ENCODE peak calls at places on chromosomes 11 and 22, in four cellular contexts. Z is endothelial cell of umbilical vein, I is A549, V is testis. G is an unnamed sample.

GRCh38 chr11:73393479-73394415 is 17.5 kb downstream of the RELT start:
- DNase-seq in Z (peak), I (peak), V (peak), G (peak)

GRCh38 chr11:8928981-8929615 is 3.6 kb downstream of the C11orf16 start:
- DNase-seq in Z (no peak), I (no peak), V (no peak), G (no peak)

GRCh38 chr22:23539135-23539838 is 40.8 kb downstream of the IGLL1 start:
- DNase-seq in Z (peak), I (peak), V (peak), G (peak)

GRCh38 chr11:119933164-119933563 is 204.2 kb upstream of the NECTIN1 start:
- DNase-seq in Z (no peak), I (no peak), V (no peak), G (no peak)

GRCh38 chr11:73245461-73245860 is 26.7 kb upstream of the P2RY6 start:
- DNase-seq in Z (no peak), I (no peak), V (no peak), G (no peak)

GRCh38 chr11:10908215-10908990 is 50.5 kb upstream of the ZBED5 start:
- DNase-seq in Z (no peak), I (peak), V (peak), G (no peak)

GRCh38 chr11:2801711-2802388 is 83.7 kb downstream of the CDKN1C start:
- DNase-seq in Z (no peak), I (no peak), V (peak), G (no peak)

GRCh38 chr11:20013346-20014066 is 146.8 kb downstream of the DBX1 start:
- DNase-seq in Z (peak), I (no peak), V (no peak), G (no peak)

GRCh38 chr22:41480397-41480735 is 11.4 kb downstream of the ACO2 start:
- DNase-seq in Z (no peak), I (no peak), V (no peak), G (no peak)

GRCh38 chr11:76706667-76707066 is 36.1 kb upstream of the LRRC32 start:
- DNase-seq in Z (no peak), I (no peak), V (no peak), G (no peak)

GRCh38 chr11:2027710-2028109 is 30.1 kb upstream of the H19 start:
- DNase-seq in Z (no peak), I (no peak), V (no peak), G (no peak)

GRCh38 chr11:80466570-80466969 is 1025.7 kb upstream of the TENM4 start:
- DNase-seq in Z (no peak), I (no peak), V (no peak), G (no peak)

GRCh38 chr11:109033627-109034340 is 368.9 kb downstream of the DDX10 start:
- DNase-seq in Z (peak), I (no peak), V (no peak), G (no peak)

GRCh38 chr11:83047515-83048225 is 24.0 kb downstream of the RAB30 start:
- DNase-seq in Z (peak), I (no peak), V (no peak), G (no peak)

GRCh38 chr22:41417622-41418390 is 28.8 kb downstream of the TOB2 start:
- DNase-seq in Z (peak), I (peak), V (peak), G (no peak)

GRCh38 chr11:1668911-1669473 is 28.0 kb upstream of the KRTAP5-6 start:
- DNase-seq in Z (no peak), I (no peak), V (peak), G (no peak)

GRCh38 chr22:50170453-50171318 is at the start of gene PANX2:
- DNase-seq in Z (no peak), I (no peak), V (no peak), G (peak)

GRCh38 chr11:6405039-6405667 is 13.7 kb downstream of the APBB1 start:
- DNase-seq in Z (no peak), I (no peak), V (no peak), G (no peak)

GRCh38 chr22:38196791-38197429 is 4.9 kb upstream of the MAFF start:
- DNase-seq in Z (no peak), I (no peak), V (no peak), G (no peak)

GRCh38 chr11:68215087-68215445 is 2.0 kb upstream of the KMT5B start:
- DNase-seq in Z (no peak), I (no peak), V (no peak), G (no peak)

GRCh38 chr11:83784419-83784818 is 498.3 kb upstream of the CCDC90B start:
- DNase-seq in Z (no peak), I (no peak), V (no peak), G (no peak)

GRCh38 chr11:62444271-62444833 is 25.5 kb downstream of the SCGB1A1 start:
- DNase-seq in Z (peak), I (no peak), V (peak), G (peak)

GRCh38 chr11:122167100-122167499 is 51.1 kb upstream of the BLID start:
- DNase-seq in Z (peak), I (no peak), V (no peak), G (no peak)

GRCh38 chr11:103055174-103055890 is 36.6 kb downstream of the DCUN1D5 start:
- DNase-seq in Z (peak), I (peak), V (no peak), G (peak)

GRCh38 chr22:44037519-44038370 is 13.6 kb downstream of the PARVB start:
- DNase-seq in Z (peak), I (peak), V (peak), G (no peak)

GRCh38 chr11:46039990-46040389 is 81.3 kb downstream of the PHF21A start:
- DNase-seq in Z (no peak), I (no peak), V (no peak), G (no peak)

GRCh38 chr11:87473174-87473573 is 435.4 kb downstream of the TMEM135 start:
- DNase-seq in Z (no peak), I (no peak), V (no peak), G (no peak)

GRCh38 chr11:69371731-69372588 is 78.0 kb downstream of the MYEOV start:
- DNase-seq in Z (no peak), I (no peak), V (peak), G (no peak)

GRCh38 chr11:106391771-106392412 is 314.4 kb downstream of the AASDHPPT start:
- DNase-seq in Z (peak), I (no peak), V (no peak), G (no peak)

GRCh38 chr11:122229078-122229477 is 113.1 kb upstream of the BLID start:
- DNase-seq in Z (no peak), I (no peak), V (no peak), G (no peak)

GRCh38 chr22:22820076-22820475 is 67.5 kb upstream of the IGLL5 start:
- DNase-seq in Z (no peak), I (no peak), V (no peak), G (no peak)

GRCh38 chr11:96013459-96014213 is 89.7 kb upstream of the MTMR2 start:
- DNase-seq in Z (no peak), I (no peak), V (no peak), G (no peak)

GRCh38 chr11:96010683-96011082 is 86.8 kb upstream of the MTMR2 start:
- DNase-seq in Z (no peak), I (no peak), V (no peak), G (no peak)

GRCh38 chr11:96015911-96016565 is 92.1 kb upstream of the MTMR2 start:
- DNase-seq in Z (no peak), I (no peak), V (no peak), G (no peak)

GRCh38 chr11:96014234-96014633 is 90.3 kb upstream of the MTMR2 start:
- DNase-seq in Z (no peak), I (peak), V (no peak), G (no peak)

DNA sequence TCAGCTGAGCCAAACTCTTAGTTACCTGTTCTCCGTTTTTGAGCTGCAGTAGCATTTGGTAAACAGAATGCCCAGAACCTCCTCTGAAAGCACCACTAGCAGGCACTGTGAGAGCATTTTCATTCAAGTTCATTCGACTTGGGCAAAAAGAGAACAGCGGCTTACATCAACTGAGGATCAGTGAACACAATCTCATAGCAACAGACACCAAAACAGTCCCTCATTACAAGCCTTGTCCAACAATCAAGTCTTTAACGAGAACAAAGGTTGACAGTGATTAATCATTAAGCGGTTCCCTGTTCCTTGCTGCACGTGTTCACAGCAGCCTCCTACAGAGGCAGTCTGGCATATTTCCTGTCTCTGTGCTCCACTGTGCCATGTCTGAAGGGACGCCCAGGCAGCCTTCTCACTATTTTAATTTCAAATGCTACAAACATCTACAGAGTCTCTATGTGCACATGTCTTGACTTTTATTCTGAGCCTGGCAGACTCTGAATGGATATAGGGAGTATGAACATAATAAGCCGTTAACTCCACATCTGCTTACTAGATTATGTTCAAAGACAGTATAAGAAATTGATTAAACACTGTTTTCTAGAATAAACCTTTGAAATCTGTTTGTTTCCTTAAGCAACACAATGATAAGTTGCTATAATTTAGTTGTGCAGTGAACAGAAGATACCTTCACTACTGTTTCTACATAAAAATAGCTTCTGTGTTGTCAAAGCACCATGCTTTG is 88.3 kb upstream of the MTMR2 start:
- DNase-seq in Z (peak), I (peak), V (no peak), G (peak)
- TF ChIP-seq POLR2A in Z (no peak), I (no peak), V (no peak), G (no peak)

DNA sequence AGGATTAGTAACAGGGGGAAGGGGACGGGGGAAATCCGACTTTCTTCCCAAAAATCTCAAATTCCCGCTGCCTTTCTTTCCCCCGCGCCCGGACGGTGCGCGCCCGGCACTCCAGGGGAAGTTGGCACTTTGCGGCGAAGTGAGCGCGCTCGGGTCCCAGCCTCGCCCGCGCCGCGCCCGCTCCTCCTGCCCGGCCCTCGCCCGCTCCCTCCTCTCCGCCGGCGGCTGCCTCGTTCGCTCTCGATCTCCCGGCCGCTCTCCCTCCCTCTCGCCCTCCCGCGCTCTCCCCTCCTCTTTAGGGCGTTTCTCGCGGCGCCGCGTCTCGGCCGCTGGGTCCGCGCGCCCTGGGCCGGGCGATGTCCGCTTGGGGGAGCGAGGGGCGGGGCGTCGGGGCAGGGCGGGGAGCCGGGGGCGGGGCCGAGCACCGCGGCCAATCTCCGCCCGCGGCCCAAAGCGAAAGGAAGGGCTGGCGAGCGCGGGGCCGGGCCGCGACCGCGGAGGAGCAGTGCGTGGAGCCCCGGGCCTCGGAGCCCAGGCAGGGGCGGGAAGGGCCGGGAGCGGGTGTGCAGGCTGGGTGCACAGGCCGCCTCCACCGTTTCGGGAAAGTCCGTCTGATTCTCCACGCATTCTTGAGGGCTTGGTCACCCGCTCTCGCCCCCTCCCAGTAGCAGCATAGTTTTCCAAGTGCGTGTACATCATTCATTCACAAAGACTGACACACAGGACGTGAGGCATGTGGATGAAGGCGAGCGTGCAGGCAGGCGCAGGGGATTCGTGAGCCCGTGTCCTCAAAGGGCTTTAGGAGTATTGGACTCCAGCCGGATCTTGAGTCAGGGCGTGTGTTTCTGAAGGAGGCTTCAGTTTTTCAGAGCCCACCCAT is 65.1 kb downstream of the ETS1 start:
- DNase-seq in Z (peak), I (peak), V (peak), G (peak)
- TF ChIP-seq POLR2A in Z (peak), I (peak), V (peak), G (peak)

GRCh38 chr22:46991666-46992065 is 229.2 kb downstream of the TBC1D22A start:
- DNase-seq in Z (no peak), I (no peak), V (no peak), G (no peak)

GRCh38 chr22:46994265-46994664 is 231.8 kb downstream of the TBC1D22A start:
- DNase-seq in Z (no peak), I (no peak), V (no peak), G (no peak)

GRCh38 chr22:46994983-46995382 is 232.5 kb downstream of the TBC1D22A start:
- DNase-seq in Z (no peak), I (no peak), V (no peak), G (no peak)

GRCh38 chr22:46992121-46992731 is 229.8 kb downstream of the TBC1D22A start:
- DNase-seq in Z (no peak), I (no peak), V (no peak), G (no peak)

GRCh38 chr22:46993626-46994025 is 231.2 kb downstream of the TBC1D22A start:
- DNase-seq in Z (no peak), I (no peak), V (no peak), G (no peak)
- TF ChIP-seq POLR2A in Z (no peak), I (no peak), V (no peak), G (no peak)

GRCh38 chr11:77820565-77821348 is at the start of the genes AAMDC and RSF1:
- DNase-seq in Z (peak), I (peak), V (peak), G (peak)
- TF ChIP-seq POLR2A in Z (peak), I (peak), V (peak), G (peak)

GRCh38 chr11:65498727-65498976 is 193 bp upstream of the MALAT1 start:
- DNase-seq in Z (no peak), I (no peak), V (no peak), G (no peak)

GRCh38 chr11:65496304-65497140 is 2.3 kb upstream of the MALAT1 start:
- DNase-seq in Z (peak), I (no peak), V (no peak), G (peak)

GRCh38 chr11:65498042-65498726 is 661 bp upstream of the MALAT1 start:
- DNase-seq in Z (no peak), I (peak), V (peak), G (peak)

GRCh38 chr11:65498977-65499712 is at the start of gene MALAT1:
- DNase-seq in Z (peak), I (peak), V (peak), G (peak)

DNA sequence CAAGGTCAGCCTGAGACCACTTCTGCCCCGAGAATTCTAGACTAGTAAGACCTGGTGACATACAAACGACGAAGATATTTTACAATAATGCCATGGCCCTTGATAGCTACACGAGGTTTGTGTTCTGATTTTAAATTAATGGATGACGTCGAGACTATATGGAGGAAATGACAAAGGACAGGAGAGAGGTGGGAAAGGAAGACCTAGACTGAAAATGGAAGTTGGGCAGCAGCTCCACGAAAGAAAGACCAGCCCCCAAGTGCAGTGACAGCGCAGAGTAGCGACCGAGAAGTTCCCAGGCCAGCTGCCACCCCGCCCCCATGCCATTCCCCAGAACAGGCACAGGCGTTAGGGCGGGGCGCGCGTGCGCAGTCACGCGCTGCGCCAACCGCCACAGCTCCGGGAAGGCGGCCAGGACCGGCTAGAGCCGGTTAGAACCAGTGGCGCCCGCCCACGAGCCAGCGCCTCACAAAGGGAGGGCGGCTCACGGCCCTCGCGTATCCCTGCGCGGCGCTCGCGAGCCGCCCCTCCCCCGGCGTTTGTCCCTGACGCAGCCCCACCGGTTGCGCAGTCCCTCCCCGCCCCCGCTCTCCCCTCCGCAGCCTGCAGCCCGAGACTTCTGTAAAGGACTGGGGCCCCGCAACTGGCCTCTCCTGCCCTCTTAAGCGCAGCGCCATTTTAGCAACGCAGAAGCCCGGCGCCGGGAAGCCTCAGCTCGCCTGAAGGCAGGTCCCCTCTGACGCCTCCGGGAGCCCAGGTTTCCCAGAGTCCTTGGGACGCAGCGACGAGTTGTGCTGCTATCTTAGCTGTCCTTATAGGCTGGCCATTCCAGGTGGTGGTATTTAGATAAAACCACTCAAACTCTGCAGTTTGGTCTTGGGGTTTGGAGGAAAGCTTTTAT is 1.5 kb upstream of the MALAT1 start:
- DNase-seq in Z (peak), I (peak), V (peak), G (peak)
- TF ChIP-seq POLR2A in Z (peak), I (peak), V (peak), G (peak)

GRCh38 chr11:14358729-14359439 is at the start of gene RRAS2:
- DNase-seq in Z (peak), I (peak), V (peak), G (peak)
- TF ChIP-seq POLR2A in Z (peak), I (peak), V (peak), G (peak)

DNA sequence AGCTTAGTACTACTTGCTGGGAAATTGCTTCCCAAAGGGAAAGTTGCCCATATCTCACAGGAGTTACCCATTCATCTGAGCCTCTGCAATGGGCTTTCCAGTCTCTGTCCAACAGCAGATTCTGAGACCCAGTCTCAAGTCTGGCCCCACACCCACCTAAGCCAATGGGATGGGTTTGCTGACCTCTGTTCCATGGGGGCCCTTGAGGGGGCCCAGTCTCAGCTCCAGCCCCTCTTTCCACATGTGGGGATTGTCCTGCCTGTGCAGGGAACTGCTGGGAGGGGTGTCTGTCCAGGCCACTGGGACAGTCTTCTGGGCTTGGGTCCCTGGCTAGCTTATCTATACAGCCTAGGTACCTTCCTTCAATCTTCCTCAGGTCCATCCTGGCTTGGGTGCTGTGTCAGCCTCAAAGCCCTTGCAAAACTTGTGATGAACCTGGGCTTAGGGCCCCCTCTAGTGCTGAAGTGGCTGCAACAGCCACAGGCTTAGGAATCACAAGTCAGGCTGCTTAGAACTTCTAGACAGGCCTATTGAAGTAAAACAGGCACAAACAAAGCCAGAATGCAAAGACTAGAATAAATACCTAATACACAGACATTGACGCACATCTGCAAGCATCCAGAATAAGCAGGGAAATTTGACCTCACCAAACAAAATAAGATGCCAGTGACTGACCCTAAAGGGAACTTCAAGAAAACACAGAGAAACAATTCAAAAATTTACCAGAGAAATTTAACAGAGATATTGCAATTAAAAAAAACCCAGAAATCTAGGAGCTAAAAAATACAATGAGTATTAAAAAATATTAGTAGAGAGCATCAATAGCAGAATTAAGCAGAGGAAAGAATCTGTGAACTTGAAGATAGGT is 11.7 kb upstream of the PATL1 start:
- DNase-seq in Z (peak), I (peak), V (peak), G (peak)
- TF ChIP-seq POLR2A in Z (no peak), I (no peak), V (no peak), G (no peak)